ENCODE peak calls at places on chromosomes 13 and 19, in nine cellular contexts. G is left lung, V is fibroblast of lung, L is hepatocyte, A is substantia nigra, C is tibial nerve, Y is neural progenitor cell, U is MM.1S, E is GM23248. Z is an unnamed sample.

GRCh38 chr19:17326595-17326966 is 8.1 kb downstream of the ANO8 start:
- DNase-seq in U (no peak), E (no peak), A (no peak), C (no peak), Y (peak), L (no peak), G (no peak), V (no peak), Z (no peak)

GRCh38 chr19:30330266-30330665 is 41.9 kb upstream of the ZNF536 start:
- DNase-seq in L (no peak), A (no peak), E (no peak), Y (no peak), G (no peak), V (no peak), C (no peak), U (no peak), Z (no peak)

GRCh38 chr19:38679839-38680238 is 32.4 kb downstream of the ACTN4 start:
- DNase-seq in V (peak), L (peak), U (no peak), A (no peak), Y (no peak), C (no peak), G (no peak), E (no peak), Z (no peak)

GRCh38 chr19:16069813-16070365 is 6.4 kb upstream of the TPM4 start:
- DNase-seq in A (no peak), G (peak), U (no peak), E (no peak), C (no peak), L (no peak), Y (no peak), V (no peak), Z (no peak)

GRCh38 chr13:23753523-23753922 is 135.7 kb downstream of the MIPEP start:
- DNase-seq in V (peak), L (peak), E (peak), A (no peak), G (no peak), Y (no peak), C (no peak), U (no peak), Z (no peak)

GRCh38 chr19:15137777-15138176 is 30.6 kb downstream of the SYDE1 start:
- DNase-seq in G (no peak), U (no peak), C (no peak), Y (no peak), E (peak), L (no peak), V (peak), A (no peak), Z (no peak)

GRCh38 chr13:29785978-29786377 is 64.4 kb downstream of the UBL3 start:
- DNase-seq in U (no peak), C (no peak), G (no peak), L (no peak), V (no peak), E (no peak), A (no peak), Y (no peak), Z (no peak)

GRCh38 chr19:37902668-37903067 is 3.7 kb downstream of the WDR87 start:
- DNase-seq in L (peak), E (peak), U (peak), C (peak), V (peak), G (peak), A (peak), Y (peak), Z (peak)

GRCh38 chr13:44768233-44768632 is 192.1 kb upstream of the TSC22D1 start:
- DNase-seq in V (no peak), U (no peak), Y (no peak), C (no peak), E (no peak), A (no peak), G (no peak), L (no peak), Z (no peak)

GRCh38 chr13:113110048-113110851 is 4.7 kb downstream of the F7 start:
- DNase-seq in Y (no peak), C (no peak), L (no peak), G (peak), E (peak), U (no peak), A (no peak), V (peak), Z (no peak)

GRCh38 chr13:52411629-52412028 is 5.7 kb upstream of the THSD1 start:
- DNase-seq in V (peak), G (no peak), A (no peak), Y (no peak), C (no peak), L (peak), E (peak), U (no peak), Z (no peak)

GRCh38 chr19:33133438-33134031 is 1.6 kb downstream of the WDR88 start:
- DNase-seq in U (no peak), Y (peak), V (no peak), G (no peak), E (no peak), L (no peak), A (no peak), C (no peak), Z (no peak)

GRCh38 chr19:55525289-55526101 is 11.4 kb downstream of the SBK2 start:
- DNase-seq in L (no peak), V (no peak), C (no peak), G (no peak), E (no peak), A (no peak), U (no peak), Y (no peak), Z (no peak)
- H3K27ac ChIP-seq in L (no peak), V (no peak), C (no peak), G (no peak), E (no peak), A (no peak), U (no peak), Y (no peak), Z (no peak)

GRCh38 chr13:40442826-40443225 is 223.6 kb downstream of the FOXO1 start:
- DNase-seq in L (no peak), V (peak), C (no peak), Y (no peak), G (no peak), A (no peak), U (no peak), E (no peak), Z (no peak)

GRCh38 chr13:40447857-40448256 is 218.6 kb downstream of the FOXO1 start:
- DNase-seq in C (no peak), G (no peak), E (no peak), Y (no peak), L (no peak), A (no peak), U (no peak), V (no peak), Z (no peak)

GRCh38 chr13:40444241-40444640 is 222.2 kb downstream of the FOXO1 start:
- DNase-seq in A (no peak), E (no peak), G (no peak), U (no peak), C (no peak), V (peak), Y (no peak), L (no peak), Z (no peak)

GRCh38 chr13:40445557-40445990 is 220.9 kb downstream of the FOXO1 start:
- DNase-seq in G (peak), C (peak), A (no peak), U (no peak), V (peak), Y (no peak), L (no peak), E (no peak), Z (no peak)

GRCh38 chr13:40446365-40446764 is 220.1 kb downstream of the FOXO1 start:
- DNase-seq in E (no peak), A (no peak), V (peak), C (no peak), U (no peak), L (no peak), G (no peak), Y (no peak), Z (no peak)
- H3K27ac ChIP-seq in E (no peak), A (no peak), V (no peak), C (no peak), U (no peak), L (no peak), G (no peak), Y (no peak), Z (no peak)

GRCh38 chr13:78102121-78102677 is 183.6 kb upstream of the EDNRB start:
- DNase-seq in U (peak), C (peak), E (peak), L (no peak), Y (no peak), A (no peak), G (no peak), V (peak), Z (no peak)
- H3K27ac ChIP-seq in U (peak), C (no peak), E (peak), L (no peak), Y (no peak), A (no peak), G (peak), V (no peak), Z (peak)

GRCh38 chr13:75770164-75771145 is 134.3 kb downstream of the LMO7 start:
- DNase-seq in U (no peak), V (peak), C (no peak), A (no peak), G (no peak), E (peak), L (no peak), Y (no peak), Z (no peak)

GRCh38 chr13:75776550-75776949 is 140.4 kb downstream of the LMO7 start:
- DNase-seq in L (no peak), A (no peak), V (no peak), C (no peak), G (no peak), U (no peak), E (no peak), Y (no peak), Z (no peak)

GRCh38 chr13:75769141-75769905 is 133.2 kb downstream of the LMO7 start:
- DNase-seq in A (no peak), E (no peak), C (no peak), G (no peak), Y (no peak), L (no peak), V (no peak), U (no peak), Z (no peak)

GRCh38 chr13:75771818-75772217 is 135.7 kb downstream of the LMO7 start:
- DNase-seq in C (no peak), U (no peak), V (peak), E (peak), Y (no peak), G (no peak), L (no peak), A (no peak), Z (no peak)

DNA sequence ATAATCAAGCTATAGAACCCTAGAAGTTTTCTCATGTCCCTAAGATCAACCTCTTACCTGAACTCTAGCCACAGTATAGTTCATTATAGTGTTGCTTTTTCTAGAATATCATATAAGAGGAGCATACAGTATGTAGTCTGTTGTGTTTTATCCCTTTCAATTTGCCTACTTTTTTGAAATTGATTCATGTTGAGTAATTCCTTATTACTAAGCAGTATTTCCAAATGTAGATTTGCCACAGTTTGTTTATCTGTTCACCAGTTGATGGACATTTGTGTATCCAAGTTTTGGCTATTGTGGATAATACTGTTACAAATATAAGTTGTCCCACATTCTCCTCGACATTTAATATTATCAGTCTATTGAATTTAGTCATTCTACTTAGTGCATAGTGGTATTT is 138.0 kb downstream of the LMO7 start:
- DNase-seq in A (no peak), L (no peak), U (no peak), Y (no peak), G (no peak), V (no peak), C (no peak), E (peak), Z (no peak)
- H3K27ac ChIP-seq in A (no peak), L (peak), U (no peak), Y (no peak), G (no peak), V (no peak), C (no peak), E (peak), Z (no peak)

DNA sequence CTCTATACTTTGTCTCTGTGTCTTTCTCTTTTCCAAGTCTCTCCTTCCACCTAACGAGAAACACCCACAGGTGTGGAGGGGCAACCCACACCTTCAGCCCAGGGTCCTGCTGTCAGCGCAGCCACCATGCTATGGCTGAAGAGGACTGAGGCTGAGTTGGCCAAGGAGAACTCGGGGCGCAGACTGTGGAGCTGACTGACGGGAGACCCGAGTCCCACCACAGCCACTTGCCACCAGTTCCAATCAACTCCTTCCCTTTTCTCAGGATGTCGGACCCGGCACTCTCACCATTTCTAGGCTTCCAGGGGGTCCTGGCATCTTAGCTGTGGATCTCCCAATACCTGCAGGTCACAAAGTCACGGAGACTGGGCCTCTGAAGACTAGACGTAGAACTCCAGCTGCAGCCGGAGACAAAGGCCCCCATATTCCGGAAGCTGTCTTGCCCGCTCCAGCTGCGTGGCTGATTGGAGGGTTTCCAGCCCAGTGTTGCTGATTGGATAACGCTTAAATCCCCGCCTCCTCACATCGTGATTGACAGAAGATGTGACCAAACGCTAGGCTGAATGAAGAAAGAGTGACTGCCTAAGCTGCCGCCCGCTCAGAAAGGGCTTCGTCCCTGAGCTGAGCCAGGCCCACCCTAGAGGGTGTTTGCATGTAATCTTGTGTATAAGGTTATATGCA is 63.6 kb downstream of the ZNF429 start:
- DNase-seq in U (peak), L (no peak), Y (no peak), G (peak), A (peak), C (peak), E (peak), V (peak), Z (peak)
- H3K27ac ChIP-seq in U (no peak), L (no peak), Y (no peak), G (peak), A (no peak), C (peak), E (peak), V (peak), Z (no peak)

Z was measured in caudate nucleus.